ENCODE peak calls at places on chromosomes 6 and 20, in eight cellular contexts. One of them, this sample, is unnamed.

GRCh38 chr20:33667245-33668086 is 723 bp downstream of the ACTL10 start:
- DNase-seq in SK-N-SH: peak; percentile 74
- DNase-seq in NCI-H1092: no peak
- DNase-seq in mammary epithelial cell: peak; percentile 40
- DNase-seq in NCI-H510A treated with DMSO at 0.1 percent for 48 hours: peak; percentile 35
- DNase-seq in GM23248: no peak
- DNase-seq in hippocampal formation: peak; percentile 74
- DNase-seq in LoVo: no peak
- DNase-seq in this sample: peak; percentile 35

GRCh38 chr6:165799736-165800135 is 136.7 kb upstream of the PDE10A start:
- DNase-seq in SK-N-SH: no peak
- DNase-seq in NCI-H1092: no peak
- DNase-seq in mammary epithelial cell: no peak
- DNase-seq in NCI-H510A treated with DMSO at 0.1 percent for 48 hours: no peak
- DNase-seq in GM23248: peak; percentile 37
- DNase-seq in hippocampal formation: no peak
- DNase-seq in LoVo: no peak
- DNase-seq in this sample: no peak

GRCh38 chr6:154893927-154894326 is 101.2 kb upstream of the TIAM2 start:
- DNase-seq in SK-N-SH: no peak
- DNase-seq in NCI-H1092: no peak
- DNase-seq in mammary epithelial cell: no peak
- DNase-seq in NCI-H510A treated with DMSO at 0.1 percent for 48 hours: no peak
- DNase-seq in GM23248: peak; percentile 51
- DNase-seq in hippocampal formation: no peak
- DNase-seq in LoVo: no peak
- DNase-seq in this sample: no peak

GRCh38 chr6:114194362-114195343 is 148.2 kb downstream of the HS3ST5 start:
- DNase-seq in SK-N-SH: no peak
- DNase-seq in NCI-H1092: no peak
- DNase-seq in mammary epithelial cell: peak; percentile 4
- DNase-seq in NCI-H510A treated with DMSO at 0.1 percent for 48 hours: no peak
- DNase-seq in GM23248: peak; percentile 7
- DNase-seq in hippocampal formation: no peak
- DNase-seq in LoVo: no peak
- DNase-seq in this sample: peak; percentile 47

GRCh38 chr20:9359561-9360308 is 154.7 kb upstream of the LAMP5 start:
- DNase-seq in SK-N-SH: peak; percentile 33
- DNase-seq in NCI-H1092: peak; percentile 13
- DNase-seq in mammary epithelial cell: peak; percentile 30
- DNase-seq in NCI-H510A treated with DMSO at 0.1 percent for 48 hours: peak; percentile 59
- DNase-seq in GM23248: peak; percentile 75
- DNase-seq in hippocampal formation: peak; percentile 32
- DNase-seq in LoVo: peak; percentile 35
- DNase-seq in this sample: peak; percentile 3

GRCh38 chr20:53943522-53944291 is 126.7 kb downstream of the BCAS1 start:
- DNase-seq in SK-N-SH: peak; percentile 68
- DNase-seq in NCI-H1092: no peak
- DNase-seq in mammary epithelial cell: no peak
- DNase-seq in NCI-H510A treated with DMSO at 0.1 percent for 48 hours: no peak
- DNase-seq in GM23248: peak; percentile 66
- DNase-seq in hippocampal formation: no peak
- DNase-seq in LoVo: peak; percentile 46
- DNase-seq in this sample: no peak

GRCh38 chr6:53800976-53801375 is 6.2 kb downstream of the LRRC1 start:
- DNase-seq in SK-N-SH: no peak
- DNase-seq in NCI-H1092: no peak
- DNase-seq in mammary epithelial cell: no peak
- DNase-seq in NCI-H510A treated with DMSO at 0.1 percent for 48 hours: no peak
- DNase-seq in GM23248: no peak
- DNase-seq in hippocampal formation: no peak
- DNase-seq in LoVo: no peak
- DNase-seq in this sample: no peak

GRCh38 chr20:32521780-32522524 is 63.2 kb downstream of the NOL4L start:
- DNase-seq in SK-N-SH: peak; percentile 85
- DNase-seq in NCI-H1092: peak; percentile 53
- DNase-seq in mammary epithelial cell: no peak
- DNase-seq in NCI-H510A treated with DMSO at 0.1 percent for 48 hours: peak; percentile 74
- DNase-seq in GM23248: peak; percentile 76
- DNase-seq in hippocampal formation: peak; percentile 63
- DNase-seq in LoVo: peak; percentile 55
- DNase-seq in this sample: peak; percentile 38

GRCh38 chr6:139981810-139982550 is 607.5 kb upstream of the CITED2 start:
- DNase-seq in SK-N-SH: no peak
- DNase-seq in NCI-H1092: no peak
- DNase-seq in mammary epithelial cell: no peak
- DNase-seq in NCI-H510A treated with DMSO at 0.1 percent for 48 hours: peak; percentile 17
- DNase-seq in GM23248: peak; percentile 53
- DNase-seq in hippocampal formation: no peak
- DNase-seq in LoVo: no peak
- DNase-seq in this sample: no peak

GRCh38 chr6:87274660-87275273 is 47.6 kb upstream of the SMIM8 start:
- DNase-seq in SK-N-SH: no peak
- DNase-seq in NCI-H1092: no peak
- DNase-seq in mammary epithelial cell: no peak
- DNase-seq in NCI-H510A treated with DMSO at 0.1 percent for 48 hours: no peak
- DNase-seq in GM23248: peak; percentile 84
- DNase-seq in hippocampal formation: no peak
- DNase-seq in LoVo: no peak
- DNase-seq in this sample: no peak

GRCh38 chr6:135212935-135213334 is 31.8 kb downstream of the MYB start:
- DNase-seq in SK-N-SH: no peak
- DNase-seq in NCI-H1092: no peak
- DNase-seq in mammary epithelial cell: peak; percentile 38
- DNase-seq in NCI-H510A treated with DMSO at 0.1 percent for 48 hours: no peak
- DNase-seq in GM23248: peak; percentile 71
- DNase-seq in hippocampal formation: no peak
- DNase-seq in LoVo: no peak
- DNase-seq in this sample: no peak